ENCODE peak calls at places on chromosomes 6 and 20, in ten cellular contexts. S is uterus, X is AG04450, K is GM04504, W is GM19239, F is 8988T, T is colonic mucosa, N is GM13976, R is mesenchymal stem cell, D is caudate nucleus. M is an unnamed sample.

GRCh38 chr6:147246853-147247635 is 42.8 kb downstream of the STXBP5 start:
- DNase-seq in X (no peak), W (no peak), F (no peak), D (no peak), T (no peak), S (no peak), N (no peak), K (no peak), R (no peak), M (no peak)

GRCh38 chr6:53432318-53433161 is 83.8 kb upstream of the ELOVL5 start:
- DNase-seq in W (no peak), T (no peak), X (peak; percentile 37), N (no peak), D (no peak), F (no peak), R (peak; percentile 94), S (no peak), K (no peak), M (no peak)

GRCh38 chr20:44694159-44694558 is 21.0 kb upstream of the CCN5 start:
- DNase-seq in T (no peak), F (no peak), X (no peak), N (no peak), R (no peak), S (no peak), W (no peak), D (no peak), K (no peak), M (no peak)

GRCh38 chr6:120355822-120356221 is 978.5 kb downstream of the TBC1D32 start:
- DNase-seq in R (no peak), K (no peak), W (no peak), T (no peak), F (no peak), S (no peak), X (no peak), D (no peak), N (no peak), M (no peak)

GRCh38 chr6:100503043-100503442 is 38.3 kb upstream of the SIM1 start:
- DNase-seq in F (no peak), W (no peak), T (no peak), K (no peak), X (no peak), D (no peak), R (no peak), N (no peak), S (no peak), M (no peak)

GRCh38 chr6:39772559-39773283 is 19.5 kb upstream of the DAAM2 start:
- DNase-seq in S (no peak), W (no peak), R (peak; percentile 83), N (no peak), F (no peak), K (peak; percentile 58), T (no peak), X (no peak), D (no peak), M (no peak)

GRCh38 chr6:169618526-169619490 is 83.0 kb downstream of the WDR27 start:
- DNase-seq in N (no peak), F (no peak), W (no peak), S (no peak), T (no peak), D (no peak), K (peak; percentile 80), R (peak; percentile 61), X (peak; percentile 82), M (no peak)

GRCh38 chr6:149896491-149896890 is 1.4 kb downstream of the RAET1E start:
- DNase-seq in X (no peak), R (peak; percentile 73), K (peak; percentile 16), N (no peak), F (no peak), W (no peak), T (no peak), D (no peak), S (no peak), M (no peak)

GRCh38 chr20:8473459-8473858 is 341.4 kb downstream of the PLCB1 start:
- DNase-seq in R (peak; percentile 14), X (no peak), F (no peak), W (no peak), K (no peak), N (no peak), T (no peak), D (no peak), S (no peak), M (no peak)

GRCh38 chr20:62067547-62068260 is 2.0 kb upstream of the TAF4 start:
- DNase-seq in W (no peak), X (no peak), K (no peak), F (no peak), D (no peak), S (no peak), R (no peak), N (peak; percentile 12), T (no peak), M (no peak)

GRCh38 chr20:21808863-21809664 is 103.6 kb downstream of the PAX1 start:
- DNase-seq in S (no peak), T (peak; percentile 41), R (no peak), D (no peak), F (no peak), N (peak; percentile 71), W (peak; percentile 40), X (no peak), K (no peak), M (no peak)

GRCh38 chr6:15332441-15332840 is 86.6 kb downstream of the JARID2 start:
- DNase-seq in D (no peak), N (no peak), K (no peak), F (no peak), X (peak; percentile 69), W (no peak), T (no peak), S (no peak), R (peak; percentile 48), M (no peak)

GRCh38 chr6:50707652-50708325 is 5.5 kb upstream of the TFAP2D start:
- DNase-seq in S (no peak), K (no peak), W (no peak), F (no peak), D (no peak), N (no peak), T (no peak), X (no peak), R (no peak), M (no peak)

GRCh38 chr6:25041676-25042598 is 106.2 kb upstream of the RIPOR2 start:
- DNase-seq in F (no peak), D (no peak), K (no peak), W (no peak), R (no peak), T (no peak), X (no peak), S (no peak), N (no peak), M (no peak)

GRCh38 chr20:353166-353565 is 6.3 kb downstream of the NRSN2 start:
- DNase-seq in S (no peak), D (no peak), N (no peak), F (no peak), X (no peak), T (no peak), R (no peak), K (no peak), W (no peak), M (no peak)

GRCh38 chr6:149259753-149260152 is 57.8 kb upstream of the TAB2 start:
- DNase-seq in W (no peak), X (no peak), T (no peak), N (no peak), F (no peak), D (no peak), R (no peak), K (no peak), S (no peak), M (no peak)

GRCh38 chr6:24666097-24666615 is 543 bp downstream of the TDP2 start:
- DNase-seq in F (no peak), W (no peak), R (peak; percentile 54), S (no peak), D (no peak), X (no peak), T (no peak), N (peak; percentile 52), K (no peak), M (no peak)

GRCh38 chr20:38127011-38127621 is 38.0 kb downstream of the TGM2 start:
- DNase-seq in X (no peak), W (no peak), D (no peak), K (peak; percentile 59), R (peak; percentile 86), N (no peak), T (no peak), F (no peak), S (peak; percentile 73), M (no peak)

GRCh38 chr20:19830351-19830750 is 72.3 kb downstream of the RIN2 start:
- DNase-seq in W (no peak), N (no peak), D (no peak), X (no peak), K (no peak), S (no peak), T (no peak), F (no peak), R (peak; percentile 77), M (no peak)

GRCh38 chr20:64064145-64064698 is 1.2 kb downstream of the TCEA2 start:
- DNase-seq in R (peak; percentile 40), N (no peak), W (no peak), K (peak; percentile 37), F (no peak), S (no peak), X (no peak), T (no peak), D (no peak), M (no peak)

GRCh38 chr6:128710305-128710704 is 172.6 kb upstream of the LAMA2 start:
- DNase-seq in W (no peak), R (no peak), S (no peak), F (no peak), D (no peak), N (no peak), K (no peak), X (no peak), T (no peak), M (no peak)

GRCh38 chr6:558089-558488 is 98.8 kb downstream of the HUS1B start:
- DNase-seq in F (no peak), K (no peak), X (no peak), D (no peak), R (no peak), T (no peak), W (no peak), S (no peak), N (peak; percentile 43), M (no peak)

GRCh38 chr20:62386383-62387218 is at the start of gene RPS21:
- DNase-seq in D (peak; percentile 93), T (peak; percentile 94), W (peak; percentile 97), R (peak; percentile 89), K (peak; percentile 63), F (peak; percentile 95), X (peak; percentile 61), S (peak; percentile 92), N (peak; percentile 97), M (peak; percentile 54)

GRCh38 chr6:161370882-161371281 is 97.0 kb upstream of the AGPAT4 start:
- DNase-seq in K (peak; percentile 42), F (peak; percentile 45), X (peak; percentile 42), R (peak; percentile 69), W (peak; percentile 65), T (peak; percentile 62), N (peak; percentile 79), D (peak; percentile 24), S (peak; percentile 44), M (peak; percentile 16)

GRCh38 chr20:10467985-10468845 is 33.1 kb downstream of the SLX4IP start:
- DNase-seq in K (no peak), W (no peak), T (no peak), D (no peak), N (no peak), R (no peak), X (no peak), F (no peak), S (no peak), M (no peak)

GRCh38 chr6:15116889-15117288 is 129.0 kb upstream of the JARID2 start:
- DNase-seq in T (no peak), N (no peak), K (no peak), X (no peak), W (no peak), D (no peak), F (no peak), S (no peak), R (no peak), M (no peak)

GRCh38 chr20:59400666-59401065 is 100.3 kb downstream of the EDN3 start:
- DNase-seq in R (no peak), N (no peak), F (no peak), T (no peak), K (no peak), S (no peak), D (no peak), W (no peak), X (no peak), M (no peak)

GRCh38 chr6:455006-455585 is 63.5 kb downstream of the IRF4 start:
- DNase-seq in D (no peak), N (no peak), X (no peak), K (no peak), R (no peak), F (no peak), T (no peak), S (no peak), W (no peak), M (no peak)

M was measured in GM12878.